ENCODE peak calls at places on chromosomes 3 and 15, in ten cellular contexts. E is endothelial cell of umbilical vein, Y is adrenal gland, Q is A549, P is HCT116, N is right lobe of liver, R is stomach, W is body of pancreas, M is IMR-90, K is uterus. F is an unnamed sample. For H3K4me1, the result is how much of the 10 kb centered on the place peaks cover.

GRCh38 chr3:89586256-89586655 is 478.8 kb downstream of the EPHA3 start:
- DNase-seq in N (no peak), E (no peak), Q (no peak), M (no peak), W (no peak), Y (no peak), K (no peak), P (no peak), R (no peak), F (no peak)

GRCh38 chr15:82805994-82806406 is at the start of gene FSD2:
- DNase-seq in M (no peak), W (no peak), E (no peak), Q (no peak), K (no peak), N (no peak), R (no peak), Y (no peak), P (no peak), F (peak)

GRCh38 chr15:60421544-60421943 is 23.8 kb upstream of the ANXA2 start:
- DNase-seq in P (no peak), K (no peak), E (peak), M (peak), Q (no peak), W (no peak), R (no peak), Y (no peak), N (no peak), F (no peak)

GRCh38 chr3:46987485-46988401 is 8.3 kb downstream of the NBEAL2 start:
- DNase-seq in E (peak), P (no peak), M (no peak), W (peak), K (peak), R (peak), Q (no peak), Y (peak), N (peak), F (peak)

GRCh38 chr3:124034016-124034808 is 42.3 kb upstream of the ROPN1 start:
- DNase-seq in K (peak), M (no peak), Y (peak), P (no peak), E (peak), R (no peak), W (peak), Q (no peak), N (peak), F (no peak)

GRCh38 chr15:99844150-99844549 is 110.9 kb upstream of the LYSMD4 start:
- DNase-seq in P (no peak), Y (no peak), K (no peak), W (no peak), E (no peak), R (no peak), N (no peak), M (no peak), Q (no peak), F (no peak)

GRCh38 chr3:13005301-13005700 is 67.9 kb downstream of the IQSEC1 start:
- DNase-seq in Y (no peak), R (no peak), P (no peak), Q (no peak), K (no peak), E (no peak), M (no peak), W (no peak), N (no peak), F (peak)

GRCh38 chr15:68730491-68731317 is 90.0 kb downstream of the ANP32A start:
- DNase-seq in Y (peak), P (peak), M (peak), N (no peak), W (peak), K (peak), R (peak), E (peak), Q (peak), F (peak)

GRCh38 chr15:48396020-48396419 is 64.8 kb downstream of the DUT start:
- DNase-seq in W (no peak), E (no peak), R (no peak), Q (no peak), M (no peak), K (no peak), Y (no peak), P (no peak), N (no peak), F (no peak)

GRCh38 chr3:190692256-190692655 is 170.2 kb downstream of the GMNC start:
- DNase-seq in N (no peak), P (no peak), Q (no peak), K (no peak), W (no peak), E (no peak), Y (no peak), M (no peak), R (no peak), F (no peak)

GRCh38 chr15:96344706-96345559 is 14.4 kb downstream of the NR2F2 start:
- DNase-seq in M (no peak), R (no peak), E (peak), P (no peak), W (peak), Y (no peak), Q (no peak), K (no peak), N (no peak), F (no peak)

GRCh38 chr3:109910772-109911171 is 573.4 kb upstream of the DPPA4 start:
- DNase-seq in P (no peak), Y (no peak), N (no peak), K (no peak), E (no peak), M (no peak), W (no peak), Q (no peak), R (no peak), F (no peak)

GRCh38 chr15:62125763-62126162 is 39.3 kb downstream of the C2CD4B start:
- DNase-seq in R (no peak), K (no peak), Y (peak), M (peak), Q (no peak), W (peak), P (peak), E (peak), N (peak), F (no peak)

GRCh38 chr3:177832862-177833261 is 635.6 kb upstream of the TBL1XR1 start:
- DNase-seq in R (no peak), M (no peak), K (no peak), Q (no peak), N (no peak), P (no peak), E (no peak), Y (no peak), W (no peak), F (no peak)

GRCh38 chr15:31440754-31441298 is 114.2 kb downstream of the KLF13 start:
- DNase-seq in E (peak), K (peak), P (no peak), W (peak), Y (peak), N (peak), M (peak), Q (no peak), R (peak), F (peak)

GRCh38 chr3:82715091-82715856 is 953.8 kb upstream of the GBE1 start:
- DNase-seq in Y (no peak), P (no peak), R (no peak), M (no peak), N (no peak), E (no peak), W (no peak), K (no peak), Q (no peak), F (no peak)

GRCh38 chr3:159366476-159366875 is 564.6 kb downstream of the MFSD1 start:
- DNase-seq in K (no peak), Y (no peak), P (no peak), E (no peak), M (no peak), N (no peak), R (no peak), W (no peak), Q (no peak), F (no peak)

GRCh38 chr3:73499787-73500186 is 125.0 kb downstream of the PDZRN3 start:
- DNase-seq in M (no peak), Y (no peak), P (no peak), N (no peak), K (no peak), W (no peak), R (no peak), Q (no peak), E (no peak), F (no peak)

GRCh38 chr3:73493543-73494314 is 131.0 kb downstream of the PDZRN3 start:
- DNase-seq in R (no peak), W (no peak), E (no peak), P (no peak), M (peak), K (no peak), Y (peak), N (no peak), Q (no peak), F (no peak)

GRCh38 chr3:73498764-73499622 is 125.7 kb downstream of the PDZRN3 start:
- DNase-seq in K (no peak), R (no peak), Q (no peak), M (peak), P (no peak), W (no peak), Y (no peak), E (no peak), N (no peak), F (no peak)

GRCh38 chr3:73500321-73500720 is 124.4 kb downstream of the PDZRN3 start:
- DNase-seq in E (no peak), W (no peak), Y (no peak), N (no peak), Q (no peak), M (peak), K (no peak), P (no peak), R (no peak), F (no peak)

GRCh38 chr3:73497646-73498406 is 126.9 kb downstream of the PDZRN3 start:
- DNase-seq in M (no peak), P (no peak), Q (no peak), R (no peak), E (no peak), K (no peak), W (no peak), Y (no peak), N (no peak), F (no peak)
- H3K4me1 ChIP-seq in M (under half), P (under half), Q (under half), R (under half), E (under half), K (under half), W (under half), Y (under half), N (under half), F (under half)

GRCh38 chr15:34583399-34584320 is at the start of gene GOLGA8B:
- DNase-seq in K (peak), N (peak), P (peak), Y (peak), W (peak), Q (peak), R (peak), E (peak), M (peak), F (peak)

GRCh38 chr15:34584996-34585395 is 1.5 kb upstream of the GOLGA8B start:
- DNase-seq in M (no peak), K (no peak), R (no peak), W (no peak), N (no peak), E (no peak), Y (no peak), Q (no peak), P (no peak), F (no peak)

GRCh38 chr15:34582461-34583357 is 742 bp downstream of the GOLGA8B start:
- DNase-seq in R (peak), K (peak), E (peak), Y (peak), M (peak), W (peak), P (peak), N (peak), Q (peak), F (peak)

GRCh38 chr15:34584321-34584668 is 844 bp upstream of the GOLGA8B start:
- DNase-seq in N (peak), K (no peak), Y (no peak), E (no peak), Q (no peak), W (no peak), M (no peak), P (no peak), R (no peak), F (no peak)

GRCh38 chr15:34588046-34588674 is 4.7 kb upstream of the GOLGA8B start:
- DNase-seq in K (peak), R (peak), N (peak), E (peak), P (peak), W (peak), Y (peak), M (peak), Q (peak), F (peak)
- TF ChIP-seq POLR2A in K (no peak), R (no peak), N (peak), E (no peak), P (peak), W (peak), Y (peak), M (peak), Q (peak), F (no peak)

GRCh38 chr15:39730552-39730951 is 52.1 kb downstream of the FSIP1 start:
- DNase-seq in E (no peak), K (no peak), M (no peak), Q (peak), P (no peak), N (no peak), Y (no peak), W (no peak), R (no peak), F (no peak)

GRCh38 chr15:39738998-39739397 is 43.6 kb downstream of the FSIP1 start:
- DNase-seq in N (no peak), Y (no peak), M (no peak), R (no peak), E (no peak), W (no peak), K (no peak), Q (no peak), P (no peak), F (no peak)

GRCh38 chr15:39736646-39737550 is 45.7 kb downstream of the FSIP1 start:
- DNase-seq in W (no peak), Y (no peak), R (no peak), E (no peak), Q (no peak), K (no peak), N (no peak), P (no peak), M (no peak), F (no peak)

GRCh38 chr15:39731266-39731665 is 51.4 kb downstream of the FSIP1 start:
- DNase-seq in N (no peak), Q (no peak), Y (no peak), M (no peak), E (no peak), W (no peak), P (no peak), R (no peak), K (no peak), F (no peak)

DNA sequence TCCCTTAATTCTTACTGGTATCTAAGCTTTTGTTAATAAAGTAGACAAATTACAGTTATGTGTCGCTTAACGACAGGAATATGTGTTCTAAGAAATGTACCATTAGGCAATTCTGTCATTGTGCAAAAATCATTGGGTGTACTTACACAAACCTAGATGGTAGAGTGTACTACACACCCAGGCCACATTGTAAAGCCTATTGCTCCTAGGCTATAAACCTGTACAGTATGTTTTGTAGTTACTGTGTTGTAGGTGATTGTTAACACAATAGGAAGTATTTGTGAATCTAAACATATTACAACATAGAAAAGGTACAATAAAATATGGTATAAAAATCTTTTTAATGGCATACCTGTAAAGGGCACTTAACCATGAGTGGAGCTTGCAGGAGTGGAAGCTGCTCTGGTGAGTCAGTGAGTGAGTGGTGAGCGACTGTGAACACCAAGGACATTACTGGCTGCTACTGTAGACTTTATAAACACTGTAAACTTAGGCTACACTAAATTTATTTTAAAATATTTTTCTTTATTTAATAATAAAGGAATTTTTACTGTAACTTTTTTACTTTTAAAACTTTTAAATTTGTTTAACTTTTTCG is 47.4 kb downstream of the FSIP1 start:
- DNase-seq in P (no peak), E (no peak), Y (no peak), W (no peak), M (peak), Q (no peak), N (no peak), R (no peak), K (no peak), F (no peak)
- H3K27ac ChIP-seq in P (no peak), E (no peak), Y (no peak), W (no peak), M (no peak), Q (no peak), N (no peak), R (no peak), K (no peak), F (no peak)

GRCh38 chr3:146830231-146830630 is 225.1 kb upstream of the PLSCR5 start:
- DNase-seq in P (no peak), W (no peak), N (no peak), M (no peak), Y (no peak), Q (no peak), E (no peak), R (no peak), K (no peak), F (no peak)
- H3K4me1 ChIP-seq in P (under half), W (under half), N (under half), M (under half), Y (under half), Q (under half), E (under half), R (under half), K (under half), F (under half)

GRCh38 chr3:4985330-4986174 is 6.3 kb downstream of the BHLHE40 start:
- DNase-seq in P (peak), E (peak), K (no peak), W (peak), M (peak), N (peak), Q (peak), R (no peak), Y (peak), F (no peak)
- TF ChIP-seq POLR2A in P (no peak), E (no peak), K (no peak), W (no peak), M (peak), N (peak), Q (peak), R (no peak), Y (peak), F (no peak)

DNA sequence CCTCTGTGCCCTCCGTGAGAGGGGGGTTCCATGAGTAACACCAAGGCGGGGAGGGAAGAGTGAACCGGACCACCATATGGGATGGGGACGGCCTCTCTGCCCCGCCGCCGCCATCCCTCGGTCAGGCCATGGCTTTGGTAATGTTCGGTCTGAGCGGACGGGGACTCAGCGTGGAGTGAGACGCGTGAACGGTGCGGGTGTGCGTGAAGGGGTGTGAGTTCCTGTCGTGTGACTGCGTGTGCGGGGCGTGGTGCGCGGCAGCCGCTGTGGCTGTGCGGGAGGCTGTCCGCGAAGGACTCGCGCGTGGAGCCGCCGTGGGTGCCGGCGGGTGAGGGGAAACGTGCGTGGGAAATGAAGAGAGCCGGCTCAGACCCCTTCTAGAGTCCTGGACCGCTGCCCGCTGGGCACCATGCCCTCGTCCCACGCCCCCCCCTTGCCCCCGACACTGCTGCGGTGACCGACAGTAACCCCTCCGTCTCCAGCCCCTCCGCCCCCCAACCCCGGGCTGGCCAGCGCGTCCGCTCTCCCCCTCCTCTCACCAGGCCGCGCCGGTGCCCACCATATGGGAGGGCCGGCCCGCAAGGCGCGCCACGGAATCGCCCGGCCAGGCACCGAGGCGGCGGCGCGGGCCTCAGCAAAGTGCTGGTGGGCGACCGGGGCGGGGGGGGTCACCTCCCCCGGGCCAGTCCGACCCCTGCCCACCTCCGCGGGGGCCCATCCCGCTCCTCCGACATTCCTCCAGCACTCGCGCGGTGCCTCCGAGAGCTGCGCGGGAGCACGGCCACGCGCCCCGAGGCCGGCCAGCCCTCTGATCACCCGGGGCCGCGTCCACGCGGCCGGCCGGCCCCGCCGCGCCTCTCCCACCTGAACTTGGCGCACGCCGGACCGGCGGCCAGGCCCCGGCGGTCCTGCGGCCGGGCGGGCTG is 572 bp downstream of the KLF15 start:
- DNase-seq in Q (no peak), K (peak), N (no peak), Y (peak), E (peak), P (no peak), R (no peak), W (peak), M (no peak), F (no peak)
- H3K27ac ChIP-seq in Q (peak), K (peak), N (peak), Y (peak), E (no peak), P (peak), R (peak), W (peak), M (no peak), F (peak)

GRCh38 chr15:64155802-64156651 is 4.5 kb downstream of the SNX22 start:
- DNase-seq in M (no peak), Q (no peak), E (no peak), N (no peak), R (no peak), K (no peak), W (no peak), Y (no peak), P (no peak), F (no peak)

GRCh38 chr15:64157599-64158125 is 5.2 kb downstream of the PPIB start:
- DNase-seq in K (no peak), P (no peak), Y (no peak), E (no peak), N (no peak), Q (no peak), R (no peak), M (no peak), W (no peak), F (no peak)

GRCh38 chr15:64153480-64154367 is 2.2 kb downstream of the SNX22 start:
- DNase-seq in R (peak), K (peak), W (peak), E (peak), M (peak), P (peak), Q (peak), N (peak), Y (peak), F (peak)

GRCh38 chr15:64158363-64159134 is 4.3 kb downstream of the PPIB start:
- DNase-seq in K (no peak), E (no peak), Q (no peak), W (no peak), P (no peak), R (no peak), Y (peak), N (no peak), M (no peak), F (no peak)

DNA sequence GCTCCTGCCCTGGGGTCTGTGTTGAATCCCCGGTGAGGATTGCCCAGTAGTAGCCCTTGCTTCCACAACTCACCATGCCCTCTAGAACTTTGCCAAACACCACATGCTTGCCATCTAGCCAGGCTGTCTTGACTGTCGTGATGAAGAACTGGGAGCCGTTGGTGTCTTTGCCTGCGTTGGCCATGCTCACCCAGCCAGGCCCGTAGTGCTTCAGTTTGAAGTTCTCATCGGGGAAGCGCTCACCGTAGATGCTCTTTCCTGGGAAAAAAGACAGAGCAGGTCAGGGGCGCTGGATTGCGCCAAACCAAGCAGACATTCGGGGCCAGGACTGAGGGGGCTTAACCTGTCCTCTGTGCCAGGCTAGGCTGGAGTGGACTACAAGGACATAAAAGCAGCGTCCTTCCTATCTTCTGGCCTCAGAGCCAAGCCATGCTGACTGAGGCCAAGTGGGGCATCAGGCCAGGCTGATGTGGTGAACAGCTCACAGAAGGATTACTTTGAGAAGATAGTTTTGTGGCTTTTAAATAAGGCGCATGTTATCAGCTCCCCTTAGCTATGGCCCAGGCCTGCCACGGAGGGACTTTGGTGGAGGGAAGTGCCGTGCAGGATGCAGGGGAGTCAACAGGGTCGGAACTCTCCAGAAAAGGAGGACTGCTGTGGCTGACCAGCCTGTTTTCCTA is 5.3 kb downstream of the SNX22 start:
- DNase-seq in P (no peak), M (no peak), W (no peak), Q (no peak), E (no peak), K (no peak), N (no peak), R (no peak), Y (no peak), F (no peak)
- H3K4me1 ChIP-seq in P (under half), M (under half), W (half or more), Q (under half), E (under half), K (under half), N (under half), R (half or more), Y (half or more), F (under half)

F was measured in Peyer's patch.